ENCODE peak calls at places on chromosomes 6 and 20, in eight cellular contexts. Q is psoas muscle, F is heart left ventricle, Y is lower lobe of right lung, U is aorta, A is AG04449, I is tibial nerve, V is heart right ventricle. J is an unnamed sample.
A peak's percentile ranks its signal among the peaks of the same experiment; 100 is the strongest.

GRCh38 chr6:160998217-160998616 is 6.6 kb downstream of the MAP3K4 start:
- DNase-seq in Q (no peak), F (no peak), Y (no peak), U (no peak), A (no peak), I (no peak), V (no peak), J (no peak)

GRCh38 chr6:93366506-93366905 is 52.9 kb downstream of the EPHA7 start:
- DNase-seq in Q (no peak), F (no peak), Y (no peak), U (no peak), A (no peak), I (no peak), V (no peak), J (no peak)

GRCh38 chr6:31765910-31766794 is 3.7 kb downstream of the SAPCD1 start:
- DNase-seq in Q (no peak), F (no peak), Y (no peak), U (no peak), A (no peak), I (no peak), V (no peak), J (peak; percentile 73)

GRCh38 chr6:108689279-108690161 is 128.8 kb downstream of the FOXO3 start:
- DNase-seq in Q (peak; percentile 88), F (peak; percentile 94), Y (peak; percentile 91), U (peak; percentile 92), A (no peak), I (peak; percentile 82), V (peak; percentile 83), J (peak; percentile 90)

GRCh38 chr20:63519765-63520593 is 586 bp upstream of the PPDPF start:
- DNase-seq in Q (no peak), F (no peak), Y (peak; percentile 73), U (peak; percentile 87), A (no peak), I (no peak), V (peak; percentile 71), J (peak; percentile 77)

GRCh38 chr6:46015119-46015968 is at the start of gene CLIC5:
- DNase-seq in Q (peak; percentile 63), F (peak; percentile 87), Y (peak; percentile 61), U (peak; percentile 50), A (no peak), I (no peak), V (peak; percentile 79), J (peak; percentile 46)

GRCh38 chr20:23340524-23340923 is 10.1 kb upstream of the NXT1 start:
- DNase-seq in Q (peak; percentile 43), F (peak; percentile 72), Y (no peak), U (peak; percentile 76), A (peak; percentile 21), I (peak; percentile 68), V (peak; percentile 80), J (peak; percentile 54)

GRCh38 chr6:7307533-7307932 is 5.5 kb downstream of the SSR1 start:
- DNase-seq in Q (no peak), F (no peak), Y (no peak), U (no peak), A (no peak), I (no peak), V (no peak), J (no peak)

GRCh38 chr6:106247293-106247692 is 78.3 kb downstream of the ATG5 start:
- DNase-seq in Q (no peak), F (no peak), Y (no peak), U (no peak), A (no peak), I (no peak), V (no peak), J (no peak)

GRCh38 chr6:159110013-159110412 is 59.2 kb upstream of the FNDC1 start:
- DNase-seq in Q (no peak), F (no peak), Y (no peak), U (no peak), A (no peak), I (no peak), V (no peak), J (no peak)

GRCh38 chr6:3750324-3751018 is 1.0 kb downstream of the PXDC1 start:
- DNase-seq in Q (peak; percentile 89), F (peak; percentile 92), Y (peak; percentile 91), U (peak; percentile 96), A (no peak), I (peak; percentile 89), V (peak; percentile 90), J (peak; percentile 94)

GRCh38 chr6:102885165-102885564 is 1491.7 kb downstream of the GRIK2 start:
- DNase-seq in Q (no peak), F (no peak), Y (no peak), U (no peak), A (no peak), I (no peak), V (no peak), J (no peak)

GRCh38 chr6:91669154-91669903 is 1082.5 kb upstream of the MAP3K7 start:
- DNase-seq in Q (no peak), F (no peak), Y (no peak), U (no peak), A (no peak), I (no peak), V (peak; percentile 5), J (no peak)

GRCh38 chr6:19839237-19839546 is 2.0 kb downstream of the ID4 start:
- DNase-seq in Q (no peak), F (no peak), Y (no peak), U (no peak), A (no peak), I (no peak), V (no peak), J (no peak)
- H3K4me3 ChIP-seq in Q (peak overlapping the region; percentile 80), F (peak overlapping the region; percentile 61), Y (peak overlapping the region; percentile 66), U (peak overlapping the region; percentile 95), A (peak overlapping the region; percentile 74), I (peak overlapping the region; percentile 54), V (peak overlapping the region; percentile 75), J (peak overlapping the region; percentile 56)

DNA sequence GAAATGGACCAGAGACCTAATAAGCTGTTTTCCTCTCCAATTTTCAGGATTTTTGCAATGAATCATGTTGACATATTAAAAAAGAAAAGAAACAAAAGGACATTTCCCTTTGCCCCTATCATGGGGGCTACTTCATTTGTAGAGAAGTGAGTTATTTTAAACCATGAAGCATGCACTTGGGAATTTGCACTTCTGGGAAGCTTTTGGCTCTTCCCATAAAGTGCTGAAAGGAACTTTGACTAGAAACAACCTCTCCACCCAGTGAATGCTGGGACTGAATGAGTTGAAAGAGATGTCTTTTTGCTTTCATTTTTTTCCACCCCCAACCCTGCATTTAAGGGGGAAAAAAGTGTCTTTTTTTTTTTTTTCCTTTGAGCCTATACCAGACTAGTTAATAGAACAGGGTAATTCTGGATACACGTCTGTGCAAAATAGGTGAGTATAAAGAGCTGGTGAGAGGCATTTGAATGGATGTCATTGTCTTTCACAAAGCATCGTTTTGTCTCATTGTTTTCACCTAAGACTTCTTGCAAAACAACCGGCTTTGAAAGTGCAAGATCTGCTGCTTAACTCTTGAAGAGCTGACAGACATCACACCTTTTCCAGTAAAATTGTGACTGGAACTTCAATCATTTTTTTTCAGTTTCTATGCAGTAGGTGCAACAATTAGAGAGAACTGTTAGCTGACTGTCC is 138.7 kb upstream of the BACH2 start:
- DNase-seq in Q (no peak), F (no peak), Y (no peak), U (no peak), A (no peak), I (no peak), V (no peak), J (no peak)
- H3K4me3 ChIP-seq in Q (no peak overlapping the region), F (no peak overlapping the region), Y (no peak overlapping the region), U (no peak overlapping the region), A (no peak overlapping the region), I (no peak overlapping the region), V (no peak overlapping the region), J (no peak overlapping the region)

DNA sequence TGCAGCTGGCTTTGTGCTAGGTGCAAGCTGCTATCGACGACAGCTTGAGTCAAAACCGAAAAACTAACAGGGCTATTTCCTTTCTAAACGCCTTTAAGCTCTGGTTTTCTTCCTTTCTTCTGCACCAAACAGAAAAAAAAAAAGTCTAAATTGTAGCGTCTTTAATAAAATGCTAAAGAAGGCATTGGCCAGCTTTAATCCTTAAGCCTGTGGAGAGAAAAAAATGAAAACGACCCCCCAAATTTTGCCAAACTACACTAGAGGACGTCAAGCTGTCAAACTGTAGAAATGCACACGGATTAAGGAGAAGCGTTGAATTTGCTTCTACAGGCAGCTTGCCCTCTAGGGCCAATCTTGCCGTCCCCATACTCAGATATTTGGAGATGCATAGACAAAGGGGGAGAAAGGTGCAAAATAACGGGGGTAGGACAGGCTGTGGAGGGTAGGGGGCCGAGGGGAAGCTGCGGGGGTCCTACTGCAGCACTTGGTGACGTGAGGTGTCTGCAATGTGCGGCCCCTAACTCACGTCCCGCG is 1.5 kb upstream of the NRN1 start:
- DNase-seq in Q (no peak), F (no peak), Y (no peak), U (no peak), A (no peak), I (no peak), V (no peak), J (no peak)
- H3K4me3 ChIP-seq in Q (peak overlapping the region; percentile 65), F (peak overlapping the region; percentile 48), Y (peak overlapping the region; percentile 57), U (peak overlapping the region; percentile 30), A (peak overlapping the region; percentile 87), I (peak overlapping the region; percentile 59), V (peak overlapping the region; percentile 59), J (peak overlapping the region; percentile 31)

GRCh38 chr6:331622-332521 is 39.6 kb downstream of the DUSP22 start:
- DNase-seq in Q (no peak), F (no peak), Y (peak; percentile 46), U (peak; percentile 47), A (no peak), I (peak; percentile 11), V (no peak), J (no peak)
- H3K4me3 ChIP-seq in Q (no peak overlapping the region), F (no peak overlapping the region), Y (no peak overlapping the region), U (no peak overlapping the region), A (no peak overlapping the region), I (no peak overlapping the region), V (no peak overlapping the region), J (no peak overlapping the region)

GRCh38 chr6:125815050-125815910 is 24.5 kb downstream of the NCOA7 start:
- DNase-seq in Q (no peak), F (no peak), Y (no peak), U (no peak), A (no peak), I (no peak), V (no peak), J (no peak)

GRCh38 chr6:125819927-125820326 is 29.2 kb downstream of the NCOA7 start:
- DNase-seq in Q (no peak), F (no peak), Y (no peak), U (no peak), A (no peak), I (no peak), V (no peak), J (no peak)

GRCh38 chr6:125816828-125817280 is 26.1 kb downstream of the NCOA7 start:
- DNase-seq in Q (no peak), F (no peak), Y (no peak), U (no peak), A (no peak), I (no peak), V (no peak), J (no peak)

GRCh38 chr6:125818659-125819297 is 28.0 kb downstream of the NCOA7 start:
- DNase-seq in Q (no peak), F (no peak), Y (no peak), U (no peak), A (no peak), I (no peak), V (no peak), J (no peak)

DNA sequence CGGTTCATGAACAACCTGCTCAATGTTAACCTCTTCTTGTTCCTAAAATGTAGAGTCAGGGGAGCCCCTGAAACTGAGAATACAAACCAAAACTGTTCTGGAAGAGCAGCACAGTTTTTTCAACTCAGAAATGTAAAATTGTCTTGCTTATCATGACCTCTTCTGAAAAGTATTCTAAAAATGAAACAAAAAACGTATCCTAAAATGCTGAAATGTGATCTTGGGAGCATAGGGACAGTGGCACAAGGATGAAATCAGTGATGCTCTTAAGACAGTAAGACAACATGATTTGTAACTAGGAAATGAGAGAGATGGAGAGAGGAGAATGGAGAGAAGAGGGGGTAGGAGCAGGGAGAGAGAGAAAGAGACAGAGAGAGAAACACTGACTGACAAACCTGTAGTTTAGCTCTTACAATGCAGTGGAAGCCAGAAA is 27.5 kb downstream of the NCOA7 start:
- DNase-seq in Q (no peak), F (no peak), Y (no peak), U (no peak), A (no peak), I (no peak), V (no peak), J (no peak)
- H3K4me3 ChIP-seq in Q (no peak overlapping the region), F (no peak overlapping the region), Y (no peak overlapping the region), U (no peak overlapping the region), A (no peak overlapping the region), I (no peak overlapping the region), V (peak overlapping the region; percentile 8), J (no peak overlapping the region)

J was measured in left lung.